ENCODE peak calls at places on chromosomes 6 and 20, in nine cellular contexts. N is LoVo, V is AG08396, O is left cardiac atrium, E is osteoblast, P is activated gamma-delta T cell treated with Interleukin-2 at 50 U/mL for 16 hours, Z is PC-3, U is heart left ventricle, B is SK-MEL-5. Y is an unnamed sample.

GRCh38 chr6:148183776-148184175 is 158.9 kb upstream of the SASH1 start:
- DNase-seq in O (no peak), B (no peak), U (no peak), V (no peak), N (no peak), Z (no peak), E (peak), P (no peak), Y (no peak)

GRCh38 chr6:47092249-47092648 is 50.1 kb upstream of the ADGRF1 start:
- DNase-seq in O (no peak), V (no peak), U (no peak), P (no peak), Z (no peak), N (no peak), B (no peak), E (no peak), Y (no peak)

GRCh38 chr6:155014715-155015300 is 19.7 kb downstream of the TIAM2 start:
- DNase-seq in Z (peak), U (no peak), E (no peak), N (no peak), V (peak), B (no peak), O (no peak), P (no peak), Y (no peak)

GRCh38 chr20:46118481-46119020 is 437 bp downstream of the CD40 start:
- DNase-seq in B (no peak), Z (no peak), U (peak), O (peak), V (no peak), P (no peak), N (no peak), E (no peak), Y (no peak)

GRCh38 chr6:130602151-130602770 is 224.9 kb upstream of the SMLR1 start:
- DNase-seq in U (no peak), Z (peak), P (no peak), N (peak), O (no peak), V (peak), E (peak), B (no peak), Y (peak)

GRCh38 chr6:121616411-121616810 is 181.0 kb downstream of the GJA1 start:
- DNase-seq in E (no peak), B (no peak), P (no peak), Z (no peak), V (no peak), O (no peak), N (no peak), U (no peak), Y (no peak)

GRCh38 chr20:43849496-43850197 is 65.0 kb upstream of the TOX2 start:
- DNase-seq in U (no peak), N (no peak), E (no peak), O (no peak), B (no peak), P (no peak), V (peak), Z (peak), Y (peak)

GRCh38 chr6:33418690-33419291 is 884 bp upstream of the CUTA start:
- DNase-seq in O (no peak), E (peak), U (no peak), B (no peak), Z (no peak), N (no peak), V (no peak), P (peak), Y (no peak)

GRCh38 chr6:68760486-68760885 is 125.4 kb downstream of the ADGRB3 start:
- DNase-seq in B (no peak), E (no peak), N (no peak), O (no peak), U (no peak), V (no peak), Z (no peak), P (no peak), Y (no peak)

GRCh38 chr6:75563032-75563431 is 38.6 kb upstream of the SENP6 start:
- DNase-seq in E (no peak), O (no peak), Z (peak), B (peak), P (no peak), U (no peak), V (peak), N (peak), Y (no peak)

GRCh38 chr6:44022671-44023352 is 104.4 kb downstream of the MRPL14 start:
- DNase-seq in U (no peak), O (no peak), V (no peak), P (no peak), Z (no peak), B (no peak), N (no peak), E (peak), Y (no peak)

GRCh38 chr20:881051-881820 is 34.9 kb downstream of the ANGPT4 start:
- DNase-seq in V (peak), E (peak), N (peak), O (no peak), B (peak), U (no peak), P (no peak), Z (peak), Y (peak)

GRCh38 chr6:43673444-43674063 is 14.0 kb downstream of the MRPS18A start:
- DNase-seq in B (no peak), O (no peak), U (no peak), E (no peak), Z (no peak), P (no peak), N (no peak), V (no peak), Y (no peak)

GRCh38 chr20:3818155-3819151 is 1.9 kb upstream of the AP5S1 start:
- DNase-seq in B (peak), P (no peak), E (peak), N (peak), U (peak), Z (peak), O (peak), V (peak), Y (peak)